ENCODE peak calls at places on chromosomes 1 and 21, in six cellular contexts. J is NCI-H69, L is glutamatergic neuron, V is Daoy, T is M059J, P is progenitor cell of endocrine pancreas. O is an unnamed sample.

GRCh38 chr1:226702318-226702956 is 36.6 kb downstream of the ITPKB start:
- DNase-seq in J (peak), L (no peak), V (peak), T (peak), P (no peak), O (no peak)

GRCh38 chr1:65890201-65890600 is 97.5 kb downstream of the PDE4B start:
- DNase-seq in J (no peak), L (no peak), V (no peak), T (no peak), P (no peak), O (no peak)

GRCh38 chr1:220918285-220918951 is 39.2 kb downstream of the HLX start:
- DNase-seq in J (peak), L (no peak), V (no peak), T (no peak), P (no peak), O (no peak)

GRCh38 chr1:172708452-172708851 is 49.5 kb downstream of the FASLG start:
- DNase-seq in J (peak), L (no peak), V (no peak), T (no peak), P (no peak), O (no peak)

GRCh38 chr1:199157494-199157893 is 518.7 kb downstream of the PTPRC start:
- DNase-seq in J (peak), L (no peak), V (peak), T (peak), P (no peak), O (no peak)

GRCh38 chr1:92066321-92066720 is 8.9 kb downstream of the SETSIP start:
- DNase-seq in J (no peak), L (no peak), V (no peak), T (no peak), P (no peak), O (no peak)

GRCh38 chr1:55943012-55943411 is 636.4 kb downstream of the PLPP3 start:
- DNase-seq in J (no peak), L (no peak), V (no peak), T (no peak), P (no peak), O (no peak)

GRCh38 chr1:30761312-30762151 is 4.0 kb upstream of the LAPTM5 start:
- DNase-seq in J (peak), L (no peak), V (no peak), T (peak), P (no peak), O (no peak)

GRCh38 chr1:21437341-21437640 is 2.6 kb upstream of the NBPF3 start:
- DNase-seq in J (peak), L (no peak), V (no peak), T (no peak), P (no peak), O (peak)

GRCh38 chr1:182388392-182389134 is 3.0 kb downstream of the GLUL start:
- DNase-seq in J (no peak), L (no peak), V (no peak), T (no peak), P (no peak), O (no peak)

GRCh38 chr1:202165267-202165941 is 5.0 kb upstream of the PTPN7 start:
- DNase-seq in J (no peak), L (no peak), V (no peak), T (no peak), P (no peak), O (no peak)

GRCh38 chr1:7424352-7424890 is 346.7 kb upstream of the VAMP3 start:
- DNase-seq in J (no peak), L (peak), V (peak), T (peak), P (no peak), O (no peak)

GRCh38 chr1:33305016-33305415 is 15.9 kb downstream of the A3GALT2 start:
- DNase-seq in J (no peak), L (no peak), V (no peak), T (no peak), P (no peak), O (no peak)

GRCh38 chr1:117851687-117852086 is 77.7 kb downstream of the GDAP2 start:
- DNase-seq in J (no peak), L (no peak), V (no peak), T (no peak), P (no peak), O (no peak)

GRCh38 chr1:117664314-117664713 is 58.5 kb downstream of the TENT5C start:
- DNase-seq in J (no peak), L (no peak), V (no peak), T (peak), P (no peak), O (no peak)

GRCh38 chr1:52825868-52826267 is 16.7 kb upstream of the ZYG11A start:
- DNase-seq in J (peak), L (no peak), V (no peak), T (peak), P (no peak), O (no peak)

GRCh38 chr1:82284213-82284612 is 483.5 kb downstream of the ADGRL2 start:
- DNase-seq in J (no peak), L (no peak), V (no peak), T (no peak), P (no peak), O (no peak)

GRCh38 chr1:89575207-89575606 is 50.6 kb downstream of the LRRC8B start:
- DNase-seq in J (no peak), L (no peak), V (no peak), T (no peak), P (no peak), O (no peak)

GRCh38 chr1:206111528-206111927 is 5.7 kb downstream of the AVPR1B start:
- DNase-seq in J (no peak), L (no peak), V (no peak), T (no peak), P (no peak), O (no peak)

GRCh38 chr1:201766117-201766863 is 62.7 kb upstream of the IPO9 start:
- DNase-seq in J (no peak), L (no peak), V (peak), T (peak), P (no peak), O (no peak)

GRCh38 chr1:231779081-231779480 is 152.5 kb downstream of the DISC1 start:
- DNase-seq in J (no peak), L (no peak), V (no peak), T (no peak), P (no peak), O (no peak)

GRCh38 chr1:178434360-178434759 is 62.4 kb downstream of the CLEC20A start:
- DNase-seq in J (no peak), L (no peak), V (no peak), T (no peak), P (no peak), O (no peak)

GRCh38 chr1:41795205-41795762 is 123.4 kb downstream of the HIVEP3 start:
- DNase-seq in J (peak), L (no peak), V (peak), T (peak), P (no peak), O (no peak)

GRCh38 chr1:176051902-176052518 is 155.1 kb downstream of the COP1 start:
- DNase-seq in J (no peak), L (no peak), V (no peak), T (no peak), P (no peak), O (no peak)

GRCh38 chr1:210746024-210746423 is 387.9 kb downstream of the KCNH1 start:
- DNase-seq in J (no peak), L (no peak), V (no peak), T (peak), P (no peak), O (no peak)

GRCh38 chr21:40844935-40845334 is 2.0 kb downstream of the DSCAM start:
- DNase-seq in J (peak), L (no peak), V (no peak), T (no peak), P (no peak), O (no peak)

GRCh38 chr21:42032968-42033367 is 22.8 kb upstream of the ZBTB21 start:
- DNase-seq in J (no peak), L (no peak), V (no peak), T (no peak), P (no peak), O (no peak)

GRCh38 chr1:223886516-223886921 is 40.8 kb upstream of the TP53BP2 start:
- DNase-seq in J (peak), L (no peak), V (no peak), T (peak), P (no peak), O (no peak)

GRCh38 chr1:204975568-204976235 is 67.3 kb upstream of the CNTN2 start:
- DNase-seq in J (peak), L (peak), V (peak), T (peak), P (peak), O (peak)

GRCh38 chr1:55352801-55353180 is 137.6 kb upstream of the USP24 start:
- DNase-seq in J (no peak), L (no peak), V (no peak), T (no peak), P (no peak), O (no peak)

GRCh38 chr1:53949023-53949611 is 3.0 kb downstream of the LRRC42 start:
- DNase-seq in J (peak), L (peak), V (peak), T (peak), P (no peak), O (peak)

GRCh38 chr1:206050655-206051235 is 2.2 kb upstream of the RHEX start:
- DNase-seq in J (no peak), L (no peak), V (peak), T (peak), P (no peak), O (no peak)

GRCh38 chr1:6414443-6414844 is 5.3 kb downstream of the HES2 start:
- DNase-seq in J (peak), L (peak), V (peak), T (peak), P (no peak), O (peak)

GRCh38 chr1:71565267-71565666 is 484.4 kb upstream of the ZRANB2 start:
- DNase-seq in J (peak), L (no peak), V (no peak), T (no peak), P (no peak), O (no peak)

GRCh38 chr1:94720091-94720793 is 99.9 kb upstream of the SLC44A3 start:
- DNase-seq in J (no peak), L (no peak), V (no peak), T (no peak), P (no peak), O (no peak)

GRCh38 chr1:116693759-116694482 is 26.4 kb upstream of the IGSF3 start:
- DNase-seq in J (peak), L (no peak), V (peak), T (peak), P (no peak), O (no peak)

GRCh38 chr1:161330346-161330745 is 16.2 kb downstream of the SDHC start:
- DNase-seq in J (no peak), L (no peak), V (peak), T (peak), P (no peak), O (no peak)

GRCh38 chr1:36440044-36440443 is 10.2 kb downstream of the OSCP1 start:
- DNase-seq in J (no peak), L (no peak), V (no peak), T (no peak), P (no peak), O (no peak)

O was measured in ecto neural progenitor cell.